ENCODE peak calls at places on chromosomes 4 and X, in eight cellular contexts. P, H, N, U, Z, C, D and X are unnamed samples.

GRCh38 chr4:88807499-88807898 is 109.9 kb upstream of the NAP1L5 start:
- DNase-seq in H (no peak), C (no peak), U (no peak), D (no peak), N (no peak), Z (no peak), P (no peak), X (no peak)

GRCh38 chrX:70262952-70263567 is 3.1 kb upstream of the P2RY4 start:
- DNase-seq in C (no peak), P (peak), D (no peak), U (no peak), Z (peak), H (no peak), N (peak), X (peak)

GRCh38 chrX:65846974-65847373 is 179.5 kb downstream of the MSN start:
- DNase-seq in U (no peak), C (no peak), Z (no peak), P (no peak), N (no peak), H (no peak), D (no peak), X (no peak)

GRCh38 chrX:12890467-12890866 is 16.0 kb upstream of the TLR8 start:
- DNase-seq in H (no peak), Z (no peak), C (no peak), D (no peak), P (no peak), N (no peak), U (no peak), X (no peak)

GRCh38 chr4:98780111-98780549 is 121.7 kb upstream of the TSPAN5 start:
- DNase-seq in N (no peak), C (no peak), Z (no peak), H (no peak), D (no peak), U (no peak), P (no peak), X (peak)

GRCh38 chrX:96909291-96909690 is 25.6 kb downstream of the RPA4 start:
- DNase-seq in H (peak), C (no peak), Z (no peak), P (no peak), N (no peak), D (no peak), U (no peak), X (peak)

GRCh38 chrX:104310657-104311056 is 55.9 kb upstream of the ESX1 start:
- DNase-seq in Z (no peak), P (no peak), D (no peak), U (no peak), C (no peak), N (no peak), H (no peak), X (peak)

GRCh38 chr4:15469402-15470148 is at the start of gene CC2D2A:
- DNase-seq in Z (peak), D (no peak), U (no peak), H (no peak), C (no peak), P (no peak), N (no peak), X (peak)

GRCh38 chrX:154412468-154412867 is 1.1 kb downstream of the TAFAZZIN start:
- DNase-seq in Z (no peak), C (no peak), N (no peak), U (no peak), P (peak), D (peak), H (no peak), X (no peak)

GRCh38 chr4:40307627-40308497 is 27.3 kb upstream of the CHRNA9 start:
- DNase-seq in H (no peak), U (peak), N (no peak), P (peak), C (no peak), Z (no peak), D (peak), X (no peak)

GRCh38 chr4:41927761-41928499 is 7.3 kb upstream of the TMEM33 start:
- DNase-seq in Z (no peak), U (no peak), H (no peak), C (no peak), P (no peak), D (no peak), N (no peak), X (no peak)

GRCh38 chr4:176002007-176002623 is 63.5 kb upstream of the WDR17 start:
- DNase-seq in H (no peak), P (no peak), Z (peak), C (peak), N (peak), U (no peak), D (peak), X (no peak)

GRCh38 chrX:51461053-51462050 is 35.0 kb downstream of the NUDT11 start:
- DNase-seq in C (no peak), N (no peak), H (peak), Z (peak), U (no peak), D (no peak), P (no peak), X (peak)

GRCh38 chr4:61374612-61374920 is 174.4 kb downstream of the ADGRL3 start:
- DNase-seq in C (no peak), P (no peak), N (no peak), Z (no peak), D (no peak), U (no peak), H (no peak), X (peak)

GRCh38 chrX:53193093-53193492 is 31.9 kb downstream of the KDM5C start:
- DNase-seq in Z (no peak), H (no peak), N (no peak), D (no peak), P (no peak), C (no peak), U (no peak), X (no peak)

GRCh38 chrX:131763674-131764073 is 219.8 kb downstream of the OR13H1 start:
- DNase-seq in H (no peak), P (peak), D (peak), U (peak), Z (peak), N (no peak), C (peak), X (peak)

GRCh38 chr4:14259926-14260325 is 632.4 kb upstream of the BOD1L1 start:
- DNase-seq in U (no peak), Z (no peak), D (no peak), H (no peak), P (no peak), N (no peak), C (no peak), X (no peak)

GRCh38 chr4:88938138-88938537 is 118.8 kb downstream of the FAM13A start:
- DNase-seq in U (no peak), P (no peak), N (no peak), C (no peak), H (no peak), D (no peak), Z (peak), X (peak)

GRCh38 chr4:33650036-33650435 is 2594.3 kb downstream of the ARAP2 start:
- DNase-seq in N (no peak), C (no peak), Z (no peak), H (no peak), U (no peak), P (no peak), D (no peak), X (no peak)

GRCh38 chrX:45602151-45602550 is 401.5 kb upstream of the DIPK2B start:
- DNase-seq in H (no peak), C (no peak), Z (peak), U (no peak), D (no peak), P (no peak), N (no peak), X (peak)

GRCh38 chr4:186265683-186266648 is at the start of gene F11:
- DNase-seq in C (no peak), N (peak), P (no peak), D (no peak), H (no peak), Z (no peak), U (no peak), X (no peak)

GRCh38 chrX:55342533-55343501 is 78.1 kb upstream of the PAGE3 start:
- DNase-seq in Z (peak), N (peak), P (no peak), C (no peak), H (no peak), D (no peak), U (no peak), X (peak)

GRCh38 chrX:30144971-30145731 is 70.2 kb upstream of the MAGEB2 start:
- DNase-seq in Z (no peak), P (no peak), C (no peak), N (no peak), U (no peak), D (no peak), H (no peak), X (no peak)

GRCh38 chr4:105022811-105023667 is 123.6 kb upstream of the TET2 start:
- DNase-seq in N (no peak), H (no peak), P (no peak), C (no peak), D (no peak), Z (no peak), U (no peak), X (peak)

GRCh38 chr4:15912236-15912635 is 26.3 kb downstream of the FGFBP1 start:
- DNase-seq in C (no peak), D (no peak), P (no peak), Z (no peak), N (no peak), U (no peak), H (no peak), X (no peak)

GRCh38 chr4:39814403-39815185 is 116.7 kb downstream of the UBE2K start:
- DNase-seq in N (no peak), U (no peak), C (no peak), H (no peak), D (no peak), Z (peak), P (no peak), X (peak)

GRCh38 chr4:159042097-159042605 is 60.7 kb upstream of the RAPGEF2 start:
- DNase-seq in C (no peak), H (no peak), N (peak), Z (no peak), U (no peak), P (no peak), D (no peak), X (no peak)

GRCh38 chrX:108072746-108073145 is 18.6 kb downstream of the PSMD10 start:
- DNase-seq in P (no peak), C (no peak), N (no peak), H (no peak), Z (no peak), D (no peak), U (no peak), X (peak)

GRCh38 chr4:169410839-169411770 is 140.3 kb upstream of the SH3RF1 start:
- DNase-seq in P (peak), C (no peak), Z (peak), N (no peak), H (no peak), D (no peak), U (no peak), X (peak)

GRCh38 chrX:100768679-100769338 is 36.9 kb upstream of the SYTL4 start:
- DNase-seq in Z (peak), H (peak), P (peak), C (peak), U (peak), N (peak), D (peak), X (peak)

GRCh38 chr4:104642521-104642920 is 147.8 kb upstream of the CXXC4 start:
- DNase-seq in Z (no peak), C (no peak), U (no peak), H (no peak), P (no peak), D (no peak), N (no peak), X (no peak)

GRCh38 chr4:65661469-65661868 is 8.8 kb downstream of the EPHA5 start:
- DNase-seq in H (no peak), U (no peak), C (no peak), N (no peak), D (no peak), P (no peak), Z (no peak), X (no peak)

GRCh38 chr4:48780867-48781219 is 764 bp upstream of the FRYL start:
- DNase-seq in D (no peak), N (peak), P (no peak), U (no peak), Z (no peak), C (peak), H (peak), X (peak)

GRCh38 chr4:2393353-2394270 is 24.8 kb downstream of the ZFYVE28 start:
- DNase-seq in H (no peak), N (no peak), C (no peak), U (no peak), P (peak), D (peak), Z (no peak), X (no peak)

GRCh38 chr4:85938062-85938461 is 421.8 kb downstream of the MAPK10 start:
- DNase-seq in Z (no peak), N (no peak), C (no peak), U (no peak), D (no peak), P (no peak), H (no peak), X (no peak)

GRCh38 chrX:24117288-24117687 is 32.2 kb upstream of the ZFX start:
- DNase-seq in N (peak), D (no peak), C (no peak), U (no peak), P (no peak), Z (peak), H (no peak), X (peak)

GRCh38 chr4:7462509-7462971 is 27.8 kb upstream of the PSAPL1 start:
- DNase-seq in H (no peak), D (no peak), Z (peak), C (no peak), U (no peak), P (no peak), N (peak), X (peak)

GRCh38 chrX:45697591-45697990 is 496.9 kb upstream of the DIPK2B start:
- DNase-seq in P (no peak), C (no peak), Z (peak), U (no peak), H (peak), D (no peak), N (no peak), X (peak)

GRCh38 chr4:161629694-161630441 is 533.9 kb downstream of the FSTL5 start:
- DNase-seq in Z (no peak), P (no peak), H (no peak), N (no peak), U (no peak), C (no peak), D (no peak), X (no peak)